ENCODE peak calls at places on chromosomes 16 and 17, in four cellular contexts. X, M, P and F are unnamed samples.

GRCh38 chr16:14193316-14193871 is 122.3 kb downstream of the MRTFB start:
- DNase-seq in X (no peak), M (no peak), P (no peak), F (no peak)

GRCh38 chr16:65312795-65313194 is 190.9 kb upstream of the CDH11 start:
- DNase-seq in X (no peak), M (no peak), P (no peak), F (no peak)

GRCh38 chr16:51884773-51885172 is 662.2 kb downstream of the TOX3 start:
- DNase-seq in X (no peak), M (no peak), P (no peak), F (no peak)

GRCh38 chr17:65855245-65855644 is 293.8 kb upstream of the AXIN2 start:
- DNase-seq in X (no peak), M (no peak), P (no peak), F (no peak)

GRCh38 chr16:77262971-77263370 is 63.8 kb downstream of the SYCE1L start:
- DNase-seq in X (no peak), M (no peak), P (no peak), F (no peak)

GRCh38 chr17:78337244-78338109 is 22.4 kb downstream of the SOCS3 start:
- DNase-seq in X (no peak), M (no peak), P (no peak), F (no peak)

GRCh38 chr17:79090503-79091372 is 16.1 kb downstream of the ENGASE start:
- DNase-seq in X (no peak), M (peak), P (peak), F (no peak)

GRCh38 chr16:90018297-90019200 is 707 bp downstream of the DBNDD1 start:
- DNase-seq in X (peak), M (peak), P (no peak), F (no peak)

GRCh38 chr17:2874211-2874686 is 78.0 kb downstream of the RAP1GAP2 start:
- DNase-seq in X (peak), M (no peak), P (peak), F (no peak)

GRCh38 chr16:83675136-83675535 is 132.6 kb upstream of the HSBP1 start:
- DNase-seq in X (no peak), M (no peak), P (no peak), F (no peak)

GRCh38 chr17:752620-753219 is 656 bp upstream of the GEMIN4 start:
- DNase-seq in X (peak), M (no peak), P (no peak), F (peak)

GRCh38 chr17:41483991-41484826 is 3.3 kb upstream of the KRT35 start:
- DNase-seq in X (no peak), M (peak), P (no peak), F (no peak)

GRCh38 chr17:70169707-70170597 is 620 bp downstream of the KCNJ2 start:
- DNase-seq in X (no peak), M (no peak), P (no peak), F (no peak)

GRCh38 chr17:27660436-27660835 is 29.4 kb downstream of the LGALS9 start:
- DNase-seq in X (no peak), M (no peak), P (no peak), F (no peak)

GRCh38 chr17:47862621-47863440 is 11.9 kb upstream of the SP6 start:
- DNase-seq in X (no peak), M (no peak), P (no peak), F (no peak)

GRCh38 chr17:56290486-56291118 is 137.3 kb downstream of the ANKFN1 start:
- DNase-seq in X (no peak), M (no peak), P (no peak), F (no peak)

GRCh38 chr17:46809110-46809571 is 9.4 kb downstream of the WNT3 start:
- DNase-seq in X (peak), M (peak), P (no peak), F (no peak)

GRCh38 chr17:7133916-7134315 is 19.3 kb upstream of the ASGR2 start:
- DNase-seq in X (no peak), M (no peak), P (no peak), F (no peak)

DNA sequence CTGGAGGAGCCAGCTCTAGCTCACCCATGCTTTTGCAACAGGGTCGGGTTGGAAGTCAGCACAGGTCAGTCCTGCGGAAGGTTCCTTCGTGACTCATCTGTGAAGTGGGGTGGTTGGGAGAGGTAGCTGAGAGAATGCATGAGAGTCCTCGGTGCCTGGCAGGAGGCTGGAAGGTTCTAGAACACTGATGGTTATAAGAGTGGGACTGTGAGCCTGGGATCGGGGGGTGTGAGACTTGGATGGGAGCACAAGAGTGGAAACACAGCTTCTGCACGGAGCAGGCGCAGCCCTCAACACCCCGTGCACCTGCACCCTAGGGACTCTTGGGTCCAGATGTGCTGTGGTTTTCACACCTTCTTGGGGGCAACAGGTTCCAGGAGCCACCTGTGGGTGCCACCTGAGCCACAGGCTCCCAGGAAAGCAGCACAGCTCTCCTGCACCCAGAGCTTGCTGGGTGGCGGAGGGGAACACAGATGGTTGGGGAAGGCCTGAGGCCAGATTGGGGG is 48.9 kb downstream of the IL21R start:
- DNase-seq in X (no peak), M (no peak), P (no peak), F (no peak)
- TF ChIP-seq ELF4 in X (no peak), M (no peak), P (no peak), F (no peak)

GRCh38 chr17:39281806-39282205 is 56.1 kb upstream of the STAC2 start:
- DNase-seq in X (no peak), M (peak), P (no peak), F (no peak)
- TF ChIP-seq ELF4 in X (no peak), M (no peak), P (no peak), F (no peak)

GRCh38 chr16:81956213-81956948 is 54.9 kb downstream of the SDR42E1 start:
- DNase-seq in X (no peak), M (no peak), P (no peak), F (no peak)
- TF ChIP-seq ELF4 in X (no peak), M (no peak), P (no peak), F (no peak)

GRCh38 chr16:24522751-24523150 is 16.6 kb upstream of the RBBP6 start:
- DNase-seq in X (no peak), M (no peak), P (no peak), F (no peak)

GRCh38 chr16:24523569-24523968 is 15.8 kb upstream of the RBBP6 start:
- DNase-seq in X (no peak), M (peak), P (no peak), F (no peak)

GRCh38 chr16:24526701-24527470 is 12.5 kb upstream of the RBBP6 start:
- DNase-seq in X (no peak), M (no peak), P (no peak), F (no peak)

GRCh38 chr16:24525970-24526559 is 13.3 kb upstream of the RBBP6 start:
- DNase-seq in X (no peak), M (no peak), P (peak), F (no peak)

DNA sequence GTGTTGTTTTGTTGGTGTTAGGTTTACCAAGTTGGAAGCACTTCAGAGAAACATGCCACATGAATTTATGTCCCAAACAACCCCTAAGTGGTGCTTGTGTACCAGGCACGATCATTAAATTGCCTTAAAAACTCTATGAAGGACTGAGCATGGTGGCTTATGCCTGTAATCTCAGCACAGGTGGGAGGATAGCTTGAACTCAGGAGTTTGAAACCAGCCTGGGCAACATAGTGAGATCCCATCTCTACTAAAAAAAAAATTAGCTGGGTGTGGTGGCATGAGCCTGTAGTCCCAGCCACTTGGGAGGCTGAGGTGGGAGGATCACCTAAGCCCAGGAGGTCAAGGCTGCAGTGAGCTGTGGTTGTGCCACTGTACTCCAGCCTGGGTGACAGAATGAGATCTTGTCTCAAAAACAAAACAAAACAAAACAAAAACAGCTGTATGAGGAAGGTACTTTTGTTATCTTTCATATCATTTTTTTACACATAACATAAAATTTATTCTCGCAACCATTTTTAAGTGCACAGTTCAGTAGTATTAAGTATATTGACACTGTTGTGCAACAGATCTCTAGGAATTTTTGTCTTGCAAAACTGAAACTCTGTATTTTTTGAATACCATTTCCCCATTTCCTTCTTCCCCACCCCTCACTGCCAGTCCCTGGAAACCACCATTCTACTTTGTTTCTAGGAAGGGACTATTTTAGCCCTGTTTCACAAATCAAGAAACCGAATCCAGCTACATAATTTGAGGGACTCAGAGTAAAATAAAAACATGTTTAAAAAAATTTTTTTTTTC is 14.3 kb upstream of the RBBP6 start:
- DNase-seq in X (no peak), M (no peak), P (peak), F (no peak)
- TF ChIP-seq ELF4 in X (no peak), M (no peak), P (no peak), F (no peak)